ENCODE peak calls at places on chromosomes 1 and 21, in six cellular contexts. G is lung, M is left lung, Y is fibroblast of lung, F is left ventricle myocardium inferior, Z is stomach. S is an unnamed sample.

GRCh38 chr1:27752372-27752771 is 20.6 kb upstream of the STX12 start:
- DNase-seq in F (no peak), Y (peak; percentile 83), Z (no peak), G (no peak), M (no peak), S (no peak)

GRCh38 chr1:2250721-2251281 is 22.7 kb downstream of the SKI start:
- DNase-seq in M (no peak), Y (no peak), Z (peak; percentile 52), F (no peak), G (no peak), S (no peak)

GRCh38 chr1:177811461-177811860 is 158.4 kb downstream of the SEC16B start:
- DNase-seq in Z (no peak), M (no peak), G (no peak), F (no peak), Y (peak; percentile 4), S (no peak)

GRCh38 chr1:143651350-143651992 is 320.3 kb downstream of the FAM72C start:
- DNase-seq in Y (no peak), M (no peak), Z (no peak), F (no peak), G (no peak), S (no peak)

GRCh38 chr1:217896490-217896889 is 265.3 kb downstream of the SPATA17 start:
- DNase-seq in F (no peak), M (no peak), Z (no peak), Y (peak; percentile 35), G (no peak), S (no peak)

GRCh38 chr1:23449306-23449705 is 24.8 kb upstream of the TCEA3 start:
- DNase-seq in M (no peak), F (no peak), Z (no peak), G (no peak), Y (no peak), S (no peak)

GRCh38 chr1:66350001-66350547 is 183.9 kb upstream of the SGIP1 start:
- DNase-seq in Y (no peak), G (no peak), M (peak; percentile 63), F (peak; percentile 40), Z (peak; percentile 47), S (peak; percentile 41)

GRCh38 chr1:154751690-154752089 is 118.4 kb downstream of the KCNN3 start:
- DNase-seq in Y (peak; percentile 14), G (no peak), M (no peak), Z (peak; percentile 3), F (no peak), S (no peak)

GRCh38 chr1:151946366-151946764 is 37.1 kb upstream of the THEM4 start:
- DNase-seq in Y (no peak), G (no peak), F (no peak), Z (no peak), M (no peak), S (no peak)

GRCh38 chr1:24415910-24416665 is 486 bp downstream of the NIPAL3 start:
- DNase-seq in Y (no peak), M (no peak), G (no peak), Z (no peak), F (no peak), S (peak; percentile 63)

GRCh38 chr1:162270016-162270415 is 106.6 kb downstream of the SPATA46 start:
- DNase-seq in Z (no peak), M (no peak), G (no peak), Y (no peak), F (no peak), S (no peak)

GRCh38 chr1:157966034-157966671 is 27.3 kb upstream of the KIRREL1 start:
- DNase-seq in M (no peak), Y (peak; percentile 84), Z (no peak), G (no peak), F (no peak), S (peak; percentile 58)

GRCh38 chr1:4699724-4700301 is 45.4 kb downstream of the AJAP1 start:
- DNase-seq in G (no peak), Y (no peak), F (no peak), M (peak; percentile 46), Z (no peak), S (no peak)

GRCh38 chr1:204588826-204589225 is 72.6 kb downstream of the MDM4 start:
- DNase-seq in Y (no peak), M (no peak), Z (no peak), F (no peak), G (no peak), S (no peak)

GRCh38 chr1:164051791-164052190 is 507.2 kb upstream of the PBX1 start:
- DNase-seq in F (no peak), M (no peak), G (no peak), Z (no peak), Y (no peak), S (no peak)

GRCh38 chr1:2555634-2556276 is 416 bp upstream of the TNFRSF14 start:
- DNase-seq in Y (peak; percentile 49), M (peak; percentile 95), G (peak; percentile 75), F (peak; percentile 81), Z (peak; percentile 82), S (peak; percentile 95)

GRCh38 chr1:161962094-161962887 is 61.4 kb downstream of the OLFML2B start:
- DNase-seq in G (no peak), F (no peak), Z (no peak), M (no peak), Y (peak; percentile 81), S (no peak)

GRCh38 chr1:233732206-233732605 is 118.3 kb downstream of the KCNK1 start:
- DNase-seq in Y (no peak), Z (no peak), M (no peak), F (peak; percentile 44), G (no peak), S (no peak)

GRCh38 chr1:150512846-150513245 is 2.7 kb upstream of the FALEC start:
- DNase-seq in Y (peak; percentile 40), Z (no peak), G (no peak), M (no peak), F (no peak), S (no peak)

GRCh38 chr1:26743426-26744059 is 44.2 kb upstream of the PIGV start:
- DNase-seq in Z (no peak), F (no peak), Y (no peak), M (no peak), G (no peak), S (no peak)

GRCh38 chr1:68720476-68720875 is 223.6 kb upstream of the DEPDC1 start:
- DNase-seq in G (no peak), F (no peak), Z (no peak), Y (no peak), M (no peak), S (no peak)

GRCh38 chr1:16151200-16151708 is 4.6 kb downstream of the EPHA2 start:
- DNase-seq in F (no peak), G (no peak), Y (peak; percentile 53), Z (no peak), M (no peak), S (no peak)
- H3K4me1 ChIP-seq in F (peaks cover 98% of the 10 kb centered on the region), G (peaks cover 31% of the 10 kb centered on the region), Y (peaks cover 45% of the 10 kb centered on the region), Z (peaks cover 67% of the 10 kb centered on the region), M (peaks cover 39% of the 10 kb centered on the region), S (peaks cover 23% of the 10 kb centered on the region)

DNA sequence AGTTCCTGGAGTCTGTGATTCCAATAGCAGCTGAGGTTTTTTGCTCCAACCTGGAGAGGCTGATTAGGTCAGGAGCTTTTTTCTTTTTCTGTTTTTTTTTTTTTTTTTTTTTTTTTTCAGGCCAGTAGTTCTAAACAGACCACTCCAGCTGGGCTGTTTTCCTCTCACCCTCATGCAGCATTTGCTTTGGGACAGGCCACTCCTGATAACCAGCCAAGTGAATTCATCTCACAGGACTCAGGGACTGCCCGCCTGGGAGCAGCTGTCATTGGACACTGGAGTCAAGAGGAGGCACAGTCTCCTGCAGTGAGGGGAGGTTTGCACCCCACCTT is 22.9 kb downstream of the PLXNA2 start:
- DNase-seq in G (no peak), Z (no peak), Y (peak; percentile 69), M (no peak), F (no peak), S (no peak)
- H3K4me1 ChIP-seq in G (peaks cover 4% of the 10 kb centered on the region), Z (peaks cover 18% of the 10 kb centered on the region), Y (peaks cover 11% of the 10 kb centered on the region), M (peaks cover 28% of the 10 kb centered on the region), F (peaks cover 99% of the 10 kb centered on the region), S (no peaks in the 10 kb centered on the region)

DNA sequence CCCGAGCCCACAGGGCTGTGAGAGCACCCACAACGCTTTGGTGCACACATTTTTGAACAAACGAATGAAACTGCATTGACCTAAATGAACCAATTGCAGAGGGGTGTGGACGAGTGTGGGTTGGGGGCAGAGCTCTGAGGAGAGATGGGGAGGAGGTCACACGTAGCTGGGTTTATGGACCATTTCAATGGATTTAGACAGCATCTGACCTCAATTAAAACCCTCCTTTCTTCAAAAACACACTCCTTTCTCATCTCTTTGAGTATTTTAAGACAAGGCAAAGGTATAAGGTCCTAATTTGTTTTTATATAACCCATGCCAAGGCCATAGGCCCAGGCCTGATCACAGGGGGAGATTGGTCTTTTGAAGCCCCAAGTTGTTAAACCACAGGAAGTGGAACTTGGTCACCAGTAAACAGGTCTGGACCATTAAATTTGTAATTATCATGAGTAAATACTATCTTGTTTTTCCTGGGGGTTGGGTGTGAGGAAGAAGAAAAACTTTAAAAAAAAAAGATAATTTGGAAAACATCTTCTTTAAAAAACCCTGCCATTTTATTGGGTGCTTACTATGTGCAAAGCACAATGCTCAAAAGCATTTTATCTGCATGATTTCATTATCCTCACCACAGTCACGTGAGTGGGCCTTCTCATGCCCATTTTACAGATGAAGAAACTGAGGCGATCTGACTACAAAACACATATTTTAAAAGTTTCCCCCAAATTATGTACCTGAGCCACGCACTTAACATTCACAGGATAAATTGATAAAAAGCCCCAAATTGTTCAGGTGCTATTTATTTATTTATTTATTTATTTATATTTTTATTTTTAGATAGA is 8.9 kb upstream of the INAVA start:
- DNase-seq in Y (no peak), G (no peak), Z (no peak), M (no peak), F (no peak), S (no peak)
- H3K4me1 ChIP-seq in Y (no peaks in the 10 kb centered on the region), G (no peaks in the 10 kb centered on the region), Z (peaks cover 4% of the 10 kb centered on the region), M (peaks cover 5% of the 10 kb centered on the region), F (peaks cover 2% of the 10 kb centered on the region), S (no peaks in the 10 kb centered on the region)

DNA sequence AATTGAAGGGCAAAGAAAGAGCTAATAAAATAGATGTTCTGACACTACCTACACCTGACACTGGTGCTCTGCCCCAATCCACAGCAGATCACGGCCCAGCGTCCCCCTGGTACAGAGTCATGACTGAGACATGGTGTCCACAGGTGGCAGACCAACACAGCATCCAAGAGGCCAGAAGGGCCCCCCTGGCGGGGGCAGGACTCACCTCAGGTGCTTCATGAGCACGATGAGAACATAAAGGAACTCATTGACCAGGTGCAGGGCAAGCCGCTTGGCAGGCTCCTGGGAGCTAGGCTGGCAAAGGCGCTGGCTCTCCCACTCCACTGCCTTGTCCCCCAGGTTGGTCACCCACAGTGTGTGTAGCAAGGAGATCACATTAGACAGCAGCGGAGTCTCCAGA is 20.4 kb downstream of the MRAP start:
- DNase-seq in F (no peak), M (no peak), G (no peak), Y (no peak), Z (no peak), S (no peak)
- H3K4me1 ChIP-seq in F (peaks cover 26% of the 10 kb centered on the region), M (no peaks in the 10 kb centered on the region), G (no peaks in the 10 kb centered on the region), Y (no peaks in the 10 kb centered on the region), Z (no peaks in the 10 kb centered on the region), S (no peaks in the 10 kb centered on the region)

GRCh38 chr1:226401407-226402303 is 6.2 kb downstream of the PARP1 start:
- DNase-seq in M (no peak), F (no peak), G (no peak), Z (no peak), Y (no peak), S (no peak)
- H3K4me1 ChIP-seq in M (peaks cover 10% of the 10 kb centered on the region), F (peaks cover 100% of the 10 kb centered on the region), G (peaks cover 20% of the 10 kb centered on the region), Z (peaks cover 34% of the 10 kb centered on the region), Y (peaks cover 14% of the 10 kb centered on the region), S (peaks cover 5% of the 10 kb centered on the region)

S was measured in mucosa of descending colon.